ENCODE peak calls at places on chromosome 16, in five cellular contexts. One of them, this sample, is unnamed.

GRCh38 chr16:528111-529011 is 849 bp downstream of the CAPN15 start:
- DNase-seq in sigmoid colon: no peak
- DNase-seq in stomach: peak; percentile 66
- DNase-seq in cardiac muscle cell: peak; percentile 65
- DNase-seq in fibroblast of the aortic adventitia: peak; percentile 66
- DNase-seq in this sample: peak; percentile 37

GRCh38 chr16:58863042-58863441 is 128.9 kb upstream of the GOT2 start:
- DNase-seq in sigmoid colon: no peak
- DNase-seq in stomach: no peak
- DNase-seq in cardiac muscle cell: no peak
- DNase-seq in fibroblast of the aortic adventitia: no peak
- DNase-seq in this sample: no peak

GRCh38 chr16:2715519-2715918 is 4.5 kb downstream of the PRSS27 start:
- DNase-seq in sigmoid colon: no peak
- DNase-seq in stomach: peak; percentile 66
- DNase-seq in cardiac muscle cell: peak; percentile 66
- DNase-seq in fibroblast of the aortic adventitia: peak; percentile 33
- DNase-seq in this sample: peak; percentile 38

GRCh38 chr16:56933266-56933619 is 1.3 kb downstream of the HERPUD1 start:
- DNase-seq in sigmoid colon: peak; percentile 25
- DNase-seq in stomach: no peak
- DNase-seq in cardiac muscle cell: no peak
- DNase-seq in fibroblast of the aortic adventitia: peak; percentile 35
- DNase-seq in this sample: no peak

GRCh38 chr16:82580293-82580900 is 46.4 kb upstream of the CDH13 start:
- DNase-seq in sigmoid colon: no peak
- DNase-seq in stomach: peak; percentile 35
- DNase-seq in cardiac muscle cell: peak; percentile 7
- DNase-seq in fibroblast of the aortic adventitia: peak; percentile 3
- DNase-seq in this sample: peak; percentile 14

GRCh38 chr16:9176547-9177418 is 85.3 kb downstream of the HAPSTR1 start:
- DNase-seq in sigmoid colon: no peak
- DNase-seq in stomach: no peak
- DNase-seq in cardiac muscle cell: no peak
- DNase-seq in fibroblast of the aortic adventitia: no peak
- DNase-seq in this sample: no peak

GRCh38 chr16:27685802-27686201 is 135.9 kb downstream of the KATNIP start:
- DNase-seq in sigmoid colon: no peak
- DNase-seq in stomach: no peak
- DNase-seq in cardiac muscle cell: peak; percentile 9
- DNase-seq in fibroblast of the aortic adventitia: peak; percentile 9
- DNase-seq in this sample: peak; percentile 52

GRCh38 chr16:48918520-48919258 is 308.7 kb upstream of the N4BP1 start:
- DNase-seq in sigmoid colon: no peak
- DNase-seq in stomach: no peak
- DNase-seq in cardiac muscle cell: no peak
- DNase-seq in fibroblast of the aortic adventitia: no peak
- DNase-seq in this sample: no peak

GRCh38 chr16:24681793-24682192 is 47.7 kb upstream of the TNRC6A start:
- DNase-seq in sigmoid colon: no peak
- DNase-seq in stomach: no peak
- DNase-seq in cardiac muscle cell: peak; percentile 75
- DNase-seq in fibroblast of the aortic adventitia: peak; percentile 56
- DNase-seq in this sample: no peak

GRCh38 chr16:30923554-30924085 is at the start of gene FBXL19:
- DNase-seq in sigmoid colon: peak; percentile 78
- DNase-seq in stomach: no peak
- DNase-seq in cardiac muscle cell: no peak
- DNase-seq in fibroblast of the aortic adventitia: no peak
- DNase-seq in this sample: no peak

GRCh38 chr16:89409161-89409711 is 81.1 kb downstream of the ANKRD11 start:
- DNase-seq in sigmoid colon: no peak
- DNase-seq in stomach: no peak
- DNase-seq in cardiac muscle cell: peak; percentile 24
- DNase-seq in fibroblast of the aortic adventitia: peak; percentile 23
- DNase-seq in this sample: no peak

GRCh38 chr16:74756203-74756602 is 18.4 kb downstream of the FA2H start:
- DNase-seq in sigmoid colon: no peak
- DNase-seq in stomach: no peak
- DNase-seq in cardiac muscle cell: no peak
- DNase-seq in fibroblast of the aortic adventitia: no peak
- DNase-seq in this sample: no peak

GRCh38 chr16:1536601-1537000 is 3.1 kb downstream of the TMEM204 start:
- DNase-seq in sigmoid colon: no peak
- DNase-seq in stomach: no peak
- DNase-seq in cardiac muscle cell: no peak
- DNase-seq in fibroblast of the aortic adventitia: no peak
- DNase-seq in this sample: no peak
- H3K4me3 ChIP-seq in sigmoid colon: peak overlapping the region; percentile 60
- H3K4me3 ChIP-seq in stomach: peak overlapping the region; percentile 53
- H3K4me3 ChIP-seq in cardiac muscle cell: no peak overlapping the region
- H3K4me3 ChIP-seq in fibroblast of the aortic adventitia: peak overlapping the region; percentile 13
- H3K4me3 ChIP-seq in this sample: no peak overlapping the region

DNA sequence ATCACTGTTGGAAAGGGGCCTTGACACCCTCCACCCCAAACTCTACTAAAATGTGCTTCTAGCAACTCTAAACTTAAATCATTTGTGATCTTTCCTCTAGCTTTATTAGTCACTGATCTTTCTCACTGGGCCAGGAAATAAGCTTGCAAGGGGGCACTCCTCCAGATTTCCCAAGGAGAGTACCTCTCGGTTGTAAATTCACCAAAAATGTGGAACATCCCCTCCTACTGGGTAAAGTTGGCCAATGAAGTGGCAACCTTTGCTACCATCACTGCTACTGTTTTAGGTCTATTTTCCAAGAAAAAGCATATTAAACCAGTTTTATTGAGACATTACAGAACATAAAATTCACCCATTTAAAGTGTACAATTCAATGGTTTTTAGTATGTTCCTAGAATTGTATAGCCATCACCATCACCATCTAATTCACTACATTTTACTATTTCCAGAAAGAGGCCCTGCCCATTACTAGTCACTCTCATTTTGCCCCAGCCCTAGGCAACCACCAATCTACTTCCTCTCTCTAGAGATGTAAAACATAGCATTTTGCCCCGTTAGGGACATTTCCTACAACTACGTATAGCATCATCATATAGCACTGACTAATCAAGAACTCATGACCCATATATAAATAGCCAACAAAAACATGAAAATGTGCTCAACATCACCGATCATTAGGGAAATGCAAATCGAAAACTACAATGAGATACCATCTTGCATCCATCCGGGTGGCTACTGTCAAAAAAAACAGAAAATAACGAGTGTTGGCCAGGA is 44.6 kb upstream of the ADCY9 start:
- DNase-seq in sigmoid colon: no peak
- DNase-seq in stomach: no peak
- DNase-seq in cardiac muscle cell: peak; percentile 24
- DNase-seq in fibroblast of the aortic adventitia: peak; percentile 32
- DNase-seq in this sample: no peak
- TF ChIP-seq CTCF in sigmoid colon: no peak
- TF ChIP-seq CTCF in stomach: no peak
- TF ChIP-seq CTCF in cardiac muscle cell: peak; percentile 4
- TF ChIP-seq CTCF in fibroblast of the aortic adventitia: peak; percentile 11
- TF ChIP-seq CTCF in this sample: no peak

DNA sequence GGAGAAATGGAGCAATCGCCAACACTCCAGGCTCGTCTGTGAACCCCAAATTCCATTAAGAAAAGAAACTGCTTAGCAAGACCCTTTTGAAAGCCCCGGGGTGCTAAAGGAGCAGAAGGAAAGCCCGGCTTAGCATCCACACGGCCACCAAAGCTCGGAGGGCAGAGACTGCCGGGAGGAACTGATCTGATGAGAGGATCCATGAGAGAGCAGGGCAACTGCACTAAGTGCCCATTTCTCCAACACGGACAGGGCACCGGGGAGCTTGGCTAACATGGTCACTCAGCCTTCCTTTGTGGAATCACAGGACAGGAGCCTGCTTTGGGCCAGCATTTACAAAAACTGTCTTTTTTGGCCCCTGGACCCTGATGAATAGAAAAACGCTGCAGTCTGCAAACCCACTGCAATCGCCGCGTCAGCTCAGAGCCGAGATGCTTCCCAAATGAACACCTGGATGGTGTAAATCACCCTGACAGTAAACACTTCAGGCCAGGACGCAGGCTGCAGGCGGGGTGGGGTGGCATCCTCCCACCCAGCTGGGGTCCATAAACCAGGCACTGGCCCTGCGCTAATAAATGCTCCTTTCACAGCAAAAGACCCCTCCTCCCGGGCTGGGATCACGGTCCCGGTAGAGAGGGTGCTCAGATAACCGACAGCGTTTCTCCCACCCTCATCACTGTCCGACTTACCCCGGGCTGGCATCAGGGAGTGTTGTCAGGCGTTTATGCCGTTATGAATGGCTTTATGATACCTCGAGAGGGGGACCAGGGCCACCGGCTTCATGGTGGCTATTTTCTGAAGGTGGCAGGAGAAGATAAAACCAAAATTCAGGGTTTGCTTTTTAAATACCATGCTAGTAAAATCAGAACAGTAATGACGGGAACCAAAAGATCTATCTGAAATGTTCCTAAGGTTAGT is 299.5 kb downstream of the IRF8 start:
- DNase-seq in sigmoid colon: peak; percentile 83
- DNase-seq in stomach: no peak
- DNase-seq in cardiac muscle cell: no peak
- DNase-seq in fibroblast of the aortic adventitia: no peak
- DNase-seq in this sample: no peak
- H3K4me3 ChIP-seq in sigmoid colon: peak overlapping the region; percentile 40
- H3K4me3 ChIP-seq in stomach: peak overlapping the region; percentile 6
- H3K4me3 ChIP-seq in cardiac muscle cell: no peak overlapping the region
- H3K4me3 ChIP-seq in fibroblast of the aortic adventitia: no peak overlapping the region
- H3K4me3 ChIP-seq in this sample: no peak overlapping the region

GRCh38 chr16:79327836-79328235 is 272.7 kb downstream of the MAF start:
- DNase-seq in sigmoid colon: no peak
- DNase-seq in stomach: no peak
- DNase-seq in cardiac muscle cell: no peak
- DNase-seq in fibroblast of the aortic adventitia: no peak
- DNase-seq in this sample: no peak

GRCh38 chr16:79329163-79329521 is 271.4 kb downstream of the MAF start:
- DNase-seq in sigmoid colon: no peak
- DNase-seq in stomach: no peak
- DNase-seq in cardiac muscle cell: no peak
- DNase-seq in fibroblast of the aortic adventitia: no peak
- DNase-seq in this sample: no peak

GRCh38 chr16:79326549-79326948 is 274.0 kb downstream of the MAF start:
- DNase-seq in sigmoid colon: no peak
- DNase-seq in stomach: no peak
- DNase-seq in cardiac muscle cell: no peak
- DNase-seq in fibroblast of the aortic adventitia: no peak
- DNase-seq in this sample: no peak

GRCh38 chr16:79329967-79330366 is 270.6 kb downstream of the MAF start:
- DNase-seq in sigmoid colon: no peak
- DNase-seq in stomach: no peak
- DNase-seq in cardiac muscle cell: no peak
- DNase-seq in fibroblast of the aortic adventitia: no peak
- DNase-seq in this sample: no peak

GRCh38 chr16:79328327-79329162 is 272.0 kb downstream of the MAF start:
- DNase-seq in sigmoid colon: no peak
- DNase-seq in stomach: no peak
- DNase-seq in cardiac muscle cell: no peak
- DNase-seq in fibroblast of the aortic adventitia: no peak
- DNase-seq in this sample: no peak
- TF ChIP-seq CTCF in sigmoid colon: no peak
- TF ChIP-seq CTCF in stomach: no peak
- TF ChIP-seq CTCF in cardiac muscle cell: no peak
- TF ChIP-seq CTCF in fibroblast of the aortic adventitia: no peak
- TF ChIP-seq CTCF in this sample: no peak

GRCh38 chr16:11671676-11672075 is 3.4 kb downstream of the SNN start:
- DNase-seq in sigmoid colon: no peak
- DNase-seq in stomach: no peak
- DNase-seq in cardiac muscle cell: no peak
- DNase-seq in fibroblast of the aortic adventitia: no peak
- DNase-seq in this sample: no peak

GRCh38 chr16:11674001-11674817 is 6.0 kb downstream of the SNN start:
- DNase-seq in sigmoid colon: no peak
- DNase-seq in stomach: no peak
- DNase-seq in cardiac muscle cell: no peak
- DNase-seq in fibroblast of the aortic adventitia: no peak
- DNase-seq in this sample: no peak

GRCh38 chr16:11673091-11674000 is 5.1 kb downstream of the SNN start:
- DNase-seq in sigmoid colon: no peak
- DNase-seq in stomach: no peak
- DNase-seq in cardiac muscle cell: no peak
- DNase-seq in fibroblast of the aortic adventitia: no peak
- DNase-seq in this sample: no peak

GRCh38 chr16:11671271-11671670 is 3.0 kb downstream of the SNN start:
- DNase-seq in sigmoid colon: no peak
- DNase-seq in stomach: no peak
- DNase-seq in cardiac muscle cell: no peak
- DNase-seq in fibroblast of the aortic adventitia: no peak
- DNase-seq in this sample: no peak

GRCh38 chr16:11672206-11673090 is 4.2 kb downstream of the SNN start:
- DNase-seq in sigmoid colon: no peak
- DNase-seq in stomach: no peak
- DNase-seq in cardiac muscle cell: no peak
- DNase-seq in fibroblast of the aortic adventitia: no peak
- DNase-seq in this sample: no peak
- H3K4me3 ChIP-seq in sigmoid colon: no peak overlapping the region
- H3K4me3 ChIP-seq in stomach: no peak overlapping the region
- H3K4me3 ChIP-seq in cardiac muscle cell: no peak overlapping the region
- H3K4me3 ChIP-seq in fibroblast of the aortic adventitia: no peak overlapping the region
- H3K4me3 ChIP-seq in this sample: no peak overlapping the region

GRCh38 chr16:66355526-66355925 is 11.0 kb upstream of the CDH5 start:
- DNase-seq in sigmoid colon: no peak
- DNase-seq in stomach: no peak
- DNase-seq in cardiac muscle cell: no peak
- DNase-seq in fibroblast of the aortic adventitia: no peak
- DNase-seq in this sample: no peak

GRCh38 chr16:66358231-66358630 is 8.3 kb upstream of the CDH5 start:
- DNase-seq in sigmoid colon: no peak
- DNase-seq in stomach: no peak
- DNase-seq in cardiac muscle cell: no peak
- DNase-seq in fibroblast of the aortic adventitia: no peak
- DNase-seq in this sample: no peak

GRCh38 chr16:66359012-66359411 is 7.5 kb upstream of the CDH5 start:
- DNase-seq in sigmoid colon: no peak
- DNase-seq in stomach: no peak
- DNase-seq in cardiac muscle cell: peak; percentile 43
- DNase-seq in fibroblast of the aortic adventitia: peak; percentile 31
- DNase-seq in this sample: peak; percentile 56

GRCh38 chr16:66359811-66360608 is 6.5 kb upstream of the CDH5 start:
- DNase-seq in sigmoid colon: no peak
- DNase-seq in stomach: no peak
- DNase-seq in cardiac muscle cell: peak; percentile 43
- DNase-seq in fibroblast of the aortic adventitia: no peak
- DNase-seq in this sample: no peak

GRCh38 chr16:66357523-66357928 is 9.0 kb upstream of the CDH5 start:
- DNase-seq in sigmoid colon: peak; percentile 75
- DNase-seq in stomach: peak; percentile 43
- DNase-seq in cardiac muscle cell: peak; percentile 90
- DNase-seq in fibroblast of the aortic adventitia: peak; percentile 91
- DNase-seq in this sample: peak; percentile 87
- TF ChIP-seq CTCF in sigmoid colon: peak; percentile 25
- TF ChIP-seq CTCF in stomach: peak; percentile 55
- TF ChIP-seq CTCF in cardiac muscle cell: peak; percentile 79
- TF ChIP-seq CTCF in fibroblast of the aortic adventitia: peak; percentile 70
- TF ChIP-seq CTCF in this sample: peak; percentile 79

This sample was measured in astrocyte of the spinal cord.